ENCODE peak calls at places on chromosomes 1 and 21, in four cellular contexts. E is transverse colon, W is body of pancreas, Q is pancreas. R is an unnamed sample. For H3K4me1, the result is how much of the 10 kb centered on the place peaks cover.

GRCh38 chr1:67390041-67390887 is 39.9 kb downstream of the SERBP1 start:
- DNase-seq in E (no peak), W (no peak), Q (no peak), R (no peak)

GRCh38 chr1:38941527-38942019 is at the start of gene RHBDL2:
- DNase-seq in E (peak), W (peak), Q (peak), R (peak)

GRCh38 chr1:177209357-177209756 is 38.6 kb downstream of the BRINP2 start:
- DNase-seq in E (peak), W (peak), Q (peak), R (peak)

GRCh38 chr1:53614231-53615021 is 124.5 kb downstream of the GLIS1 start:
- DNase-seq in E (peak), W (no peak), Q (no peak), R (no peak)

GRCh38 chr21:44718571-44718970 is 7.2 kb upstream of the TSPEAR start:
- DNase-seq in E (no peak), W (no peak), Q (no peak), R (no peak)

GRCh38 chr21:34306246-34306645 is 57.6 kb upstream of the KCNE2 start:
- DNase-seq in E (no peak), W (no peak), Q (no peak), R (no peak)

GRCh38 chr1:222935239-222935900 is 120.5 kb downstream of the DISP1 start:
- DNase-seq in E (no peak), W (no peak), Q (no peak), R (no peak)

GRCh38 chr1:30033276-30034104 is 689.9 kb downstream of the MATN1 start:
- DNase-seq in E (no peak), W (no peak), Q (no peak), R (no peak)

GRCh38 chr1:56029329-56030003 is 549.9 kb downstream of the PLPP3 start:
- DNase-seq in E (peak), W (no peak), Q (peak), R (no peak)

GRCh38 chr21:38247738-38248509 is 8.9 kb upstream of the KCNJ15 start:
- DNase-seq in E (no peak), W (no peak), Q (no peak), R (no peak)

GRCh38 chr1:198775606-198776005 is 136.8 kb downstream of the PTPRC start:
- DNase-seq in E (no peak), W (no peak), Q (no peak), R (no peak)

GRCh38 chr1:223001653-223002634 is 141.1 kb downstream of the TLR5 start:
- DNase-seq in E (no peak), W (no peak), Q (no peak), R (no peak)

GRCh38 chr21:42657676-42658319 is 4.4 kb downstream of the PDE9A start:
- DNase-seq in E (no peak), W (no peak), Q (no peak), R (no peak)

GRCh38 chr21:41625428-41625827 is 117.5 kb upstream of the TMPRSS2 start:
- DNase-seq in E (no peak), W (no peak), Q (no peak), R (no peak)

GRCh38 chr1:206704239-206704638 is 19.5 kb downstream of the MAPKAPK2 start:
- DNase-seq in E (no peak), W (no peak), Q (no peak), R (no peak)

GRCh38 chr1:211018690-211019089 is 115.3 kb downstream of the KCNH1 start:
- DNase-seq in E (no peak), W (no peak), Q (no peak), R (no peak)

GRCh38 chr1:52139817-52140540 is 1.9 kb upstream of the ZFYVE9 start:
- DNase-seq in E (no peak), W (no peak), Q (no peak), R (no peak)

GRCh38 chr21:33783173-33783572 is 132.4 kb downstream of the ATP5PO start:
- DNase-seq in E (no peak), W (no peak), Q (no peak), R (no peak)

GRCh38 chr1:65812065-65812464 is 19.4 kb downstream of the PDE4B start:
- DNase-seq in E (peak), W (no peak), Q (no peak), R (no peak)

GRCh38 chr1:177181280-177181630 is 10.5 kb downstream of the BRINP2 start:
- DNase-seq in E (no peak), W (no peak), Q (no peak), R (no peak)

GRCh38 chr1:153881764-153882163 is 41.0 kb downstream of the GATAD2B start:
- DNase-seq in E (no peak), W (no peak), Q (no peak), R (no peak)

GRCh38 chr1:101071470-101071886 is 45.9 kb upstream of the DPH5 start:
- DNase-seq in E (no peak), W (no peak), Q (no peak), R (no peak)

GRCh38 chr1:96808186-96808585 is 86.6 kb downstream of the PTBP2 start:
- DNase-seq in E (no peak), W (no peak), Q (no peak), R (no peak)

GRCh38 chr1:91575909-91576519 is 75.4 kb downstream of the CDC7 start:
- DNase-seq in E (no peak), W (no peak), Q (no peak), R (no peak)

GRCh38 chr21:14403681-14404318 is 20.9 kb upstream of the HSPA13 start:
- DNase-seq in E (no peak), W (no peak), Q (no peak), R (no peak)

GRCh38 chr21:44708866-44709425 is 2.4 kb downstream of the TSPEAR start:
- DNase-seq in E (no peak), W (no peak), Q (no peak), R (no peak)

GRCh38 chr1:94874423-94874822 is 52.5 kb downstream of the CNN3 start:
- DNase-seq in E (no peak), W (no peak), Q (no peak), R (no peak)

GRCh38 chr21:33300701-33301631 is 23.8 kb upstream of the IFNAR1 start:
- DNase-seq in E (no peak), W (no peak), Q (no peak), R (peak)

GRCh38 chr1:101394041-101394440 is 157.2 kb downstream of the S1PR1 start:
- DNase-seq in E (no peak), W (no peak), Q (no peak), R (no peak)

GRCh38 chr1:67735806-67736627 is 51.0 kb downstream of the GADD45A start:
- DNase-seq in E (peak), W (peak), Q (peak), R (peak)

DNA sequence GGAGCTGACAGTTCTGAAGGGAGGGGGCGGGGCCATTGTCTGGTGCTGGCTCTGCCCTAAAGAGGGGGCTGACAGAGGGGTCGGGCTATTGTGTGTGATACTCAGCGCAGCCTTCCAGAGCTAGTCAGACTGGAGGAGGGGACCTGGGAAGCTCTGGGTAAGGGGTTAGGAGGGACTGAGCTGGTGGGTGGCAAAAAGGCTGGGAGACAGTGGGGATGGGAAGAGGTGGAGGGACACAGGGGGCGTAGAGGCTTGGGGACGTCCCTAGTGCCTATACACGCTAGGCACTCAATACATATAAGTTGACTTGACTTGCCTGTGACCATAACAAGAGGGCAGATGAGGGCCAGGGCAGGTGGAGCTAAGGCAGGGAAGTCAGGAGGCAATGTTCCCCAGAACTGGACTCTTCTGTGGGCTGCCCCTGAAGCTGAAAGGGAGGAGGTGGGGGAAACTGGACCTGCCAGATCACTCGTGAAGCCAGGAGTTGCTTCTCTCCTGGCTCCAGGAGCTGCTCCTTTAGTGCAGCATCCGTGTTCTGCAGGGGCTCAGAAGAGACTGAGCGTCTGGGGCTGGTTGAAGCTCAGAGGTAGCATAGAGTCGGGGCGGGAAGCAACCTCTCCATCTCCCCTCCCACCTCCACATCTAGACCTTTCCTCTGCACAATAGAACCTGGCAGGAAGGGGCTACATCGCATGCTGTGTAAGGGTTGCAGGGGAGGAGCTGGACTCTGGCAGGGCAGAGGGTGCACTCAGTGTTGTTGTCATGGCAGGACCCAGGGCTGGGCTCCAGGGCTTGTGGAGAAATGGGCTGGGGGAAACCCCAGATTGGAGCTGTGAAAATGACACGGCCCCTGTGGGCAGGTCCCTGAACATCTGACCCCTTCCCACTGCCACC is 3.0 kb upstream of the SEMA4A start:
- DNase-seq in E (no peak), W (no peak), Q (no peak), R (no peak)
- H3K4me1 ChIP-seq in E (under half), W (under half), Q (under half), R (under half)

GRCh38 chr1:204514841-204515240 is 1.4 kb upstream of the MDM4 start:
- DNase-seq in E (no peak), W (no peak), Q (no peak), R (no peak)
- H3K4me1 ChIP-seq in E (under half), W (under half), Q (under half), R (under half)

DNA sequence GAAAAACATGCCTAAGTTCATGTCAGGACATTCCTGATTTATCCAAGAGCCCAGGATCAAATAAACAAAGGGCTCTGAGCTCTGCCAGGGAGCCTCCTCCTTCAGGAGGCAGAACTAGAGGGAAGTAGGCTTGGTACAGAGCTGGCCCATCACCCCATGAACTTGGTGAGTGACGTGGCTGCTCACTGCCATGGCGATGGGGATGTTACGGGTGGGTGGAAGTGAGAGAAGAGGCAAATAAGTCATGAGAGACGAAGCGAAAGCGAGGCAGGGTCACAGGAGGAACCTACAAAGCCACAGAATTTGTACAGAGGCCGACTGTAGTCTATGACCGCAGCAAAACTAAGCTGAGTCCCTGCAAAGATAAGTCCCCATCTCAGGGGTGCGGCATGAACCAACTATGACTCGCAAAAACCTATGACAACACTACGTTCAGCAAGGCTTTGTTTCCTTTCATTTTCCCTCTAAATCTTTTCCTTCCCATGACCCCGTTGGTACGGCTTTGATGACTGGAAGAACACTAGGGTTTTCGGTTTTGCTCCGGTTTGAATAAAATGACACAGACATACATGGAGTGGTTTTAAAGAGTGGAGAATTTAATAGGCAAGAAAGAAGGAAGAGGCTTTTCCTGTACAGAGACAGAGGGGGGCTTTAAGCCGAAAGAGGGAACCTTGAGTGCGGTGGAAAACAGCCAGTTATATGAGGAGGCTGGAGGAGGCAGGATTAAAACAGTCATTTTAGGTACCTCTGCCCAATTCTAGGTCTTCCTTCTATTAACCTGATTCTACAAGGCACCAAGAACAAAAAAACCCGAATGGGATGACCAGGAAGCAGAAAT is 74.1 kb downstream of the CD46 start:
- DNase-seq in E (peak), W (no peak), Q (no peak), R (no peak)
- H3K4me1 ChIP-seq in E (half or more), W (half or more), Q (under half), R (under half)

DNA sequence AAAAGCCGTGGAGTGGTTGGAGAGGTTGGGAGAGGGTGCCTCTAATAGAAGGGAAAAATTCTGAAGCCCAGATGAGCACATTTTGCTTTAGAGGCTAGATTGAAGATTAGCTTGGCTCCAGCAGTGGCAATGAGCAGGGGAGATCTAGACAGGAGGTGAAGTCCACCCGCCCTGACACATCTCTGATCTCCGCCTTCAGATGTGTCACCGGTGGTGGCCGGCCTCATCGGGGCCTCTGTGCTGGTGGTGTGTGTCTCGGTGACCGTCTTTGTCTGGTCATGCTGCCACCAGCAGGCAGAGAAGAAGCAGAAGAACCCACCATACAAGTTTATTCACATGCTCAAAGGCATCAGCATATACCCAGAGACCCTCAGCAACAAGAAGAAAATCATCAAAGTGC is 8.4 kb downstream of the SYT11 start:
- DNase-seq in E (no peak), W (no peak), Q (no peak), R (no peak)
- H3K4me1 ChIP-seq in E (under half), W (under half), Q (under half), R (under half)

GRCh38 chr1:50098490-50099109 is 10.1 kb upstream of the ELAVL4 start:
- DNase-seq in E (no peak), W (no peak), Q (no peak), R (no peak)

GRCh38 chr1:50099654-50100053 is 9.1 kb upstream of the ELAVL4 start:
- DNase-seq in E (no peak), W (no peak), Q (no peak), R (no peak)

GRCh38 chr1:50097041-50097739 is 11.5 kb upstream of the ELAVL4 start:
- DNase-seq in E (no peak), W (no peak), Q (no peak), R (no peak)

DNA sequence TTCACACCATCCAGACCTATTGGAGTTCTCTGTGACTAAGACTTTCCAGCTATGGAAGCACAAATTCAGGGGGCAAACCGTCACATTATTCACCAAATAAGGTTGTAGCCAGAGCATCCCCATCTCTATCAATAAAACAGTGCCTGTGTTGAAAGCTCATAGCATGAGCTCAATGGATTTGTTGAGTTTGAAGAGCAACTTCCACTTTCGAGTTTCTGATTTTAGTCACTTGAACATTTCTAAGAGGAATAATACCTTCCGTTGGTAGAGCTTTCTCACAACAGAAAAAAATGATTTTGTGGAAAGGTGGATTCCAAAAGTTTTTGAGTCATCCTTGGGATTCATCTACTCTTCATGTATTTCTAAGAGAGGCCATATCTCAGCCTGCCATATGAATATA is 13.0 kb upstream of the ELAVL4 start:
- DNase-seq in E (no peak), W (no peak), Q (no peak), R (no peak)
- H3K4me1 ChIP-seq in E (under half), W (under half), Q (under half), R (under half)

DNA sequence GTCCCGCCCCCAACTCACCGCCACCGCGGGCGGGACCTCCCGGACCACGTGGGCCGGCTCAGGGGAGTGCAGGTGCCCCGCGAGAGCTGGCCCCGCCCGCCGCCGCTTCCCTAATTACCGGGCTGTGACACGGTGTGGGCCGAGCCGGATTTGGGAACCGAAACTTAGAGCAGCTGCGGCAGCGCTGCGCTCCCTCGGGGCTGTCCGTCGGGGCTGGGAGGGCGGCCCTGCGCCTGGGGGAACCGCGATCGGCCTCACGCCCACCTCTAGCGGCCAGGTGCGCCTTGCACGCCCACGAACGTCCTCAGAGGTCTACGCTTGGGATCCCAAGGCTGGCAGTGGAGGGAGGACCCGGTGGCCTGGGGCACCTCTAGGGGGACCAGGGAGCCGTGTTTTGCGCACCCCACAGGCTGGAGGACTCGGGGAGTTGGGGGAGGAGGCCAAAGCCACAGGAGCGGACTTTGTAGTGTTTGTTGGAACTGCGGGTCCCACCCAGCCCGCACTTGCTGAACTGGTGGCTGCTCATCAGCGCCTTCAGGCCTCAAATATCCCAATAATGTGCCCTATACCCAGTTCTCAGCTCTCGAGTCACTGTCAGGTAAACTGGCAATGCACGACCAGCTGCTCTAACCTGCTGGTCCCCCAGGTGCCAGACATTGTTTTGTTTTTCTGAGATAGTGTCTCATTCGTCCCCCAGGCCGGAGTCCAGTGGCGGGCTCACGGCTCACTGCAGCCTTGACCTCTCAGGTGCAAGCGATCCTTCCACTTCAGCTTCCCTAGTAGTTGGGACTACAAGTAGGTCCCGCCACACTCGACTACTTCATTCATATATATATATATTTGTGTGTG is 781 bp upstream of the NADK start:
- DNase-seq in E (peak), W (peak), Q (peak), R (peak)
- H3K4me1 ChIP-seq in E (half or more), W (half or more), Q (under half), R (under half)

GRCh38 chr1:46617833-46618232 is 1.2 kb upstream of the MOB3C start:
- DNase-seq in E (no peak), W (no peak), Q (no peak), R (no peak)
- H3K4me1 ChIP-seq in E (half or more), W (under half), Q (under half), R (under half)

GRCh38 chr1:36383240-36383639 is 2.5 kb downstream of the STK40 start:
- DNase-seq in E (no peak), W (peak), Q (peak), R (no peak)

GRCh38 chr1:36386262-36387140 is 777 bp upstream of the STK40 start:
- DNase-seq in E (peak), W (peak), Q (peak), R (peak)

GRCh38 chr1:36385410-36386261 is at the start of gene STK40:
- DNase-seq in E (peak), W (peak), Q (peak), R (peak)

GRCh38 chr1:36382669-36383068 is 3.1 kb downstream of the STK40 start:
- DNase-seq in E (no peak), W (no peak), Q (no peak), R (no peak)

DNA sequence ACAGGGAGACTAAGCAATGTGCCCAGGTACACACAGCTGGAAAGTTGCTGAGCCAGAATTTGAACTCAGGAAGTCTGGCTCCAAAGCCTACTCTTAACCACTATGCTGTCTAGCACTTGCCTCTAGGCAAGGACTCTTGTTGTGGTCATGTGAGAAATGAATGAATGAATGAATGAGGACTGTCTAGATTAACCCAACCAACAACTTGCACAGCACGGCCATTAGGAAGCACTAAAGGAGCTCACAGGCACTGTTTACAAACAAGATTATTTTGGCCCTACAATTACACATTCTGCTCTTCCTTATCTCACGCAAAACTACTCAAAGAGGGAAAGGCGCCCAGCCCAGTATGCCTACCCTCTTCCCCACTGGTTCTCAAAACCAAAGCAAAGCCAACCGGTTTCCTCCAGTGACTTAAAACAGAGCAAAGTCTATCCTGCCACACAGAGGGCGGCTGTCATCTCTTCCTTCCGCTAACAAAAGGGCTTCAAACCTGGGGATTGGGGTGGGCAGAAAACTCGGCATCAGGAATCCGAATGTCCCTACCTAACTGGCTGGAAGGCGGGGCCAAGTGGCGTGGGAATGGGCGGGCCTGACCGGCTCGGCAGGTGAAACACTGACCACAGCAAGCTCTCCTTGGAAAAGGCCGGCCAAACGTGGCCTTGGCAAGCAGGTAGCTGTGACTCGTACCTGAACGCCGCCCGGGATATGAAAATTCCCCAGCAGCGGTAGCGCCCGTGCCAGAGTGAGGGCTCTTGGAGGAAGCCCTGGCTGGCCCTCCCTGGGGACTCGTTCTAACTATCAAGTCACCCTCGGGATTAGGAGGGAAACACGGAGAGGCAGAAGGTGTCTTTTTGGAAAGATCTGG is 948 bp downstream of the STK40 start:
- DNase-seq in E (peak), W (peak), Q (peak), R (peak)
- H3K4me1 ChIP-seq in E (half or more), W (half or more), Q (under half), R (under half)